ENCODE peak calls at places on chromosomes 4 and X, in six cellular contexts. Q is GM12891, J is H1, H is K562, V is HepG2, C is GM12878. K is an unnamed sample.

GRCh38 chr4:182137343-182137742 is 105.9 kb upstream of the TENM3 start:
- DNase-seq in Q (no peak), J (no peak), H (no peak), V (no peak), C (no peak), K (no peak)

GRCh38 chr4:53532521-53532920 is 58.8 kb downstream of the LNX1 start:
- DNase-seq in Q (no peak), J (no peak), H (no peak), V (no peak), C (no peak), K (no peak)

GRCh38 chrX:138034136-138034535 is 468.2 kb downstream of the ZIC3 start:
- DNase-seq in Q (no peak), J (no peak), H (no peak), V (no peak), C (no peak), K (no peak)

GRCh38 chrX:139429913-139430312 is 100.6 kb upstream of the F9 start:
- DNase-seq in Q (no peak), J (no peak), H (no peak), V (no peak), C (no peak), K (no peak)

GRCh38 chr4:107824367-107825071 is at the start of gene SGMS2:
- DNase-seq in Q (peak; percentile 20), J (no peak), H (peak; percentile 16), V (peak; percentile 55), C (no peak), K (peak; percentile 13)

GRCh38 chr4:10089346-10089745 is 27.3 kb downstream of the WDR1 start:
- DNase-seq in Q (no peak), J (peak; percentile 19), H (no peak), V (peak; percentile 7), C (no peak), K (no peak)

GRCh38 chrX:139739138-139739537 is 31.2 kb upstream of the MCF2 start:
- DNase-seq in Q (no peak), J (no peak), H (no peak), V (no peak), C (peak; percentile 19), K (no peak)

GRCh38 chrX:137482136-137482535 is 83.8 kb upstream of the ZIC3 start:
- DNase-seq in Q (no peak), J (no peak), H (no peak), V (no peak), C (no peak), K (no peak)

GRCh38 chrX:53357799-53358530 is 64.5 kb downstream of the SMC1A start:
- DNase-seq in Q (no peak), J (no peak), H (no peak), V (no peak), C (no peak), K (no peak)

GRCh38 chr4:40848981-40849380 is 99.2 kb downstream of the NSUN7 start:
- DNase-seq in Q (no peak), J (no peak), H (no peak), V (no peak), C (no peak), K (no peak)

GRCh38 chr4:75110061-75110460 is 177.1 kb downstream of the PARM1 start:
- DNase-seq in Q (no peak), J (no peak), H (no peak), V (no peak), C (no peak), K (no peak)

GRCh38 chrX:104679175-104679574 is 113.2 kb downstream of the IL1RAPL2 start:
- DNase-seq in Q (no peak), J (no peak), H (no peak), V (no peak), C (no peak), K (no peak)

GRCh38 chr4:112857461-112857860 is 192.0 kb upstream of the ANK2 start:
- DNase-seq in Q (no peak), J (no peak), H (no peak), V (no peak), C (no peak), K (no peak)

GRCh38 chrX:101759000-101759399 is 99.3 kb upstream of the ARMCX2 start:
- DNase-seq in Q (peak; percentile 1), J (peak; percentile 53), H (peak; percentile 5), V (peak; percentile 2), C (no peak), K (no peak)

GRCh38 chrX:23907496-23908218 is at the start of the genes APOO and CXorf58:
- DNase-seq in Q (peak; percentile 64), J (peak; percentile 84), H (peak; percentile 90), V (peak; percentile 81), C (peak; percentile 54), K (peak; percentile 70)

GRCh38 chr4:118834960-118835895 is 698 bp downstream of the SEC24D start:
- DNase-seq in Q (no peak), J (no peak), H (peak; percentile 35), V (peak; percentile 87), C (peak; percentile 62), K (no peak)

GRCh38 chr4:118834070-118834469 is 1.9 kb downstream of the SEC24D start:
- DNase-seq in Q (no peak), J (no peak), H (no peak), V (no peak), C (no peak), K (no peak)

GRCh38 chr4:118833192-118833820 is 2.6 kb downstream of the SEC24D start:
- DNase-seq in Q (no peak), J (no peak), H (no peak), V (no peak), C (no peak), K (no peak)

GRCh38 chr4:118836763-118837507 is 1.0 kb upstream of the SEC24D start:
- DNase-seq in Q (no peak), J (no peak), H (no peak), V (no peak), C (no peak), K (no peak)

DNA sequence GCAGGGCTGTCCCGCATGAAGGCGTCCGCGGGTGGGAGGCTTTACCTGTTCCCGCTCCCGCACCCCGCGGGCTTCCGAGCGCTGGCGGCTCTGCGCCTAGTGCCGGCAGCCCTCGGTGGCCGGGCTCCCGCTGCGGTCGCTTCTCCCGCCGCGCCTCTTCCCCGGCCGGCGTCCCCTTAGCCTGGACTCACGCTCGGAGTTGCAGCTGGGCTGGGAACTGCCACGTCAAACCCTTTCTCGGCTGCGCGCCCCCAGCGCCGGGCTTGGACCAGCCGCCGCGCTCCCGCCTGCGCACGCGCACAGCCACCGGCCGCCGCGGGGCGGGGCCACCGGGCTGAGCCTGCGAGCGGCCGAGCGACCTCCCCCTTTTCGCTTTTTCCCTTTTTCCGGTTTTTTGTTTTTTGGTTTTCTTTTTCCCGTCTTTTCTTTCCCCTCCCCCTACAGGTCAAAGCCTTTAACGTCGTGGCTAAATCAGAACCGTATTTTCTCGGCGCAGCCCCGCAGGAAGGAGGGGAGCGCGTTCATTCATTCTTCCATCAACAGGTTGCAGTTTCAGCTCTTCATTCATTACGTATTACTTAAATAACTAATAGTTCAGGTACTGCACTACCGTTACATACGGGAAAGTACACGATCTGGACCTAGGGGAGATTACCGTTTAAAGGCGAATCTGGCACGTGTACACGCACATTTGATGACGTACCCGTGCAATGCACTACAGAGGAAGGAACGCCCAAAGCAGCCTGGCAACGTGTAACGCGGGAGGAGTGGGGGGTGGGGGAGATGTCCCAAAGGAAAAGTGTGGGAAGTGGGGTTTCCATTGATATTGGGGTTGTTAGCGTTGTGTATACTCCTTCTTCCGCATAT is at the start of gene SEC24D:
- DNase-seq in Q (peak; percentile 89), J (peak; percentile 66), H (peak; percentile 97), V (peak; percentile 73), C (no peak), K (peak; percentile 86)
- TF ChIP-seq POLR2AphosphoS5 in Q (peak; percentile 26), J (peak; percentile 41), H (no peak), V (no peak), C (peak; percentile 37), K (peak; percentile 30)

DNA sequence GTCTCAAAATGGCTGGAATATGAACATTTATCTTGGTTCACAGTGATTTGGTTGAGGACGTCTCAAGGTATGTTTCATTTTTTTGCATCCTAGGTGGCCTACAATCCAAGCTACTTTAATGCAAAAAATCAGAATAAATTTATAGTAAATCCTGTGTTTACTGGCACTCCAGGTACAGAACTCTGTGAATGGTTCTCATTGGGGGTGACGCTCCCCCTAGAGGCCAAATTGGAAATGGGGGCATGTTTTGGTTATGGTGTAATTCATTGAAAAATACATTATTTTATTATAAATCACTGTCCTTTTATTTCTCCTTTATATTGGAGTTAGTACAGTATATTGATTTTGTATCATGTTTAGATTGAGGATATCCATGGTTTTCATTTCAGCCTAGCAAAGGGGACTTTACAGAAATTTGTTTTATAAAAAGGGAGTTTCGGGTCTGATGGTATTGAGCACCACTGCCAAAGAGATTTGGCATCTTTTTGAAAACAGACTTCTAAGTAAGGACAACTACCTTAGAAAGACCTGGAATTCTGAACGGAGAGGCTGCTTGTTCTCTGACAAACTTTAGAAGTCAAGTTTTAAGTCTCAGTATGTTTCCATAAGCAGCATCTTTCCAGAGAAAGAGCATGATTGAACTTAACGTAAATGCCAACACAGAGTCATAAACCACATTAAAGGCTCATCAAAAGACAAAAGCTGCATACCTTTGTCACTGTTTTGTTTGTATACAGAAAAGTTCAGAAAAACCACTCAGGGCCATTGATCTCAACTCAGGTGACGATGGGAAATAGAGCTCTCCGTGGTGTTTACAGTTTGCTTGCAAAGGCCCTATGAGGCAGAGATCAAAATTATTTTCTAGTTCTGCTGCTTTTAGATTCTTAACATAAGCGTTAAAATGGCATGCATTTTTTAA is 19.4 kb downstream of the MTM1 start:
- DNase-seq in Q (no peak), J (no peak), H (peak; percentile 34), V (no peak), C (no peak), K (no peak)
- TF ChIP-seq TAF1 in Q (no peak), J (no peak), H (no peak), V (no peak), C (no peak), K (no peak)

GRCh38 chrX:39953879-39954278 is 143.9 kb downstream of the BCOR start:
- DNase-seq in Q (no peak), J (no peak), H (peak; percentile 24), V (peak; percentile 88), C (no peak), K (no peak)
- TF ChIP-seq POLR2A in Q (no peak), J (no peak), H (no peak), V (no peak), C (no peak), K (no peak)

GRCh38 chrX:77733342-77733741 is 52.7 kb downstream of the ATRX start:
- DNase-seq in Q (no peak), J (no peak), H (no peak), V (no peak), C (no peak), K (no peak)
- TF ChIP-seq POLR2AphosphoS5 in Q (no peak), J (no peak), H (no peak), V (no peak), C (no peak), K (no peak)

DNA sequence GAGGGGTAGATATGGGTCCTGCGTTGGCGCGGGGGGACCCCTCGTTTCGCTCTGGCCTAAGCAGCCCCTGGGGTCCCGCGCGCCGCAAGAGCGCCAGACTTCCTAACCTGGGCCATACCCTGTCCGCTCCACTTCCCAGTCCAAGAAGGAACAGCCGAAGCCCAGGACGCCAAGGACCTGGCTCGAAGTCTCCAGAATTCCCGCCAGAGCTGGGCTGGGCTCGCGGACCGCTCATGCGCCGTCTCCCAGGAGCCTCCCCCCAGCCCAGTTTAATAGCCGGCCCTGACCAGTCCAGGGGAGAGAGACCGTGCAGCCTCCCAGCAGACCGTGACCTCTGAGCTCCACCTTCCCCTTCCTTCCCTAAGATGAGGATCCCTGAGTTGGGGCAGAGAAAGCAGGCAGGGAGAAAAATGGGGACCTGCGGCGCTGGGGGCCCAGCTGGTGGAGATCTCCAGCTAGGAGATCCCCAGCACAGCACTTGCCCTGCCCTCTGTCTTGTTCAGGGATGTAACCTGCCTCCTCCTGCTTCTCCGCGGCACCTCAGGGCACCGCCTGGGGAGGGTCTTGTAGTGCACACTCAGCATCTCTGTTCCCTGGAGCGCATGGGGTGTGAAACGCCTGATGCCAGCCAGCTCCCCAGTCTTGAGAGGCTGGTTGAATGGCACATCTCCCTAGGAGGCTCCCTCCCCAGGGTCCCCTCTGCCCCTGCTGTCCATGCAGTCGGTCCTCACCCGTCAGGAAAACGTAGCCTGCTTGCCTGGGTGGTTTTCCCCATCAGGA is 1.2 kb upstream of the LETM1 start:
- DNase-seq in Q (no peak), J (no peak), H (peak; percentile 43), V (no peak), C (no peak), K (no peak)
- TF ChIP-seq TAF1 in Q (no peak), J (no peak), H (no peak), V (no peak), C (no peak), K (no peak)

K was measured in GM12892.